ENCODE peak calls at places on chromosome 1, in four cellular contexts. P is astrocyte, G is breast epithelium, C is thoracic aorta. X is an unnamed sample. For H3K27me3, the result is how much of the 10 kb centered on the place peaks cover.

GRCh38 chr1:19605884-19606442 is 38.1 kb upstream of the NBL1 start:
- DNase-seq in P (no peak), G (no peak), C (no peak), X (no peak)

GRCh38 chr1:65148548-65149390 is 766 bp downstream of the AK4 start:
- DNase-seq in P (no peak), G (peak), C (no peak), X (peak)

GRCh38 chr1:66788231-66788939 is 12.7 kb downstream of the INSL5 start:
- DNase-seq in P (no peak), G (no peak), C (no peak), X (peak)

GRCh38 chr1:185017338-185017737 is 28.0 kb upstream of the RNF2 start:
- DNase-seq in P (peak), G (no peak), C (no peak), X (peak)

GRCh38 chr1:174156437-174156836 is 2.9 kb upstream of the RABGAP1L start:
- DNase-seq in P (no peak), G (no peak), C (no peak), X (no peak)

GRCh38 chr1:168170552-168171508 is 7.9 kb upstream of the TIPRL start:
- DNase-seq in P (no peak), G (no peak), C (no peak), X (no peak)

GRCh38 chr1:66521736-66522365 is 12.1 kb upstream of the SGIP1 start:
- DNase-seq in P (peak), G (no peak), C (no peak), X (peak)

GRCh38 chr1:1426496-1426960 is 5.5 kb upstream of the ANKRD65 start:
- DNase-seq in P (no peak), G (no peak), C (no peak), X (no peak)

GRCh38 chr1:26721669-26722355 is 26.0 kb downstream of the ARID1A start:
- DNase-seq in P (no peak), G (no peak), C (no peak), X (no peak)

GRCh38 chr1:18703041-18703621 is 72.5 kb downstream of the PAX7 start:
- DNase-seq in P (no peak), G (no peak), C (no peak), X (no peak)

GRCh38 chr1:64242895-64243756 is 39.7 kb downstream of the UBE2U start:
- DNase-seq in P (no peak), G (no peak), C (no peak), X (peak)

GRCh38 chr1:205376739-205377138 is 20.0 kb upstream of the KLHDC8A start:
- DNase-seq in P (no peak), G (no peak), C (no peak), X (no peak)

GRCh38 chr1:243254233-243254926 is 701 bp downstream of the CEP170 start:
- DNase-seq in P (peak), G (peak), C (peak), X (peak)

GRCh38 chr1:158930504-158930903 is 848 bp upstream of the PYHIN1 start:
- DNase-seq in P (no peak), G (no peak), C (no peak), X (no peak)

GRCh38 chr1:63843884-63844283 is 70.1 kb downstream of the ROR1 start:
- DNase-seq in P (no peak), G (no peak), C (no peak), X (no peak)

GRCh38 chr1:115258302-115258866 is 79.7 kb downstream of the NGF start:
- DNase-seq in P (peak), G (no peak), C (no peak), X (peak)

GRCh38 chr1:204092632-204093420 is 19.9 kb downstream of the SOX13 start:
- DNase-seq in P (no peak), G (no peak), C (no peak), X (no peak)

GRCh38 chr1:51559064-51559500 is 40.0 kb upstream of the EPS15 start:
- DNase-seq in P (no peak), G (no peak), C (no peak), X (peak)

GRCh38 chr1:92990828-92991227 is 29.6 kb upstream of the DIPK1A start:
- DNase-seq in P (no peak), G (no peak), C (no peak), X (no peak)

GRCh38 chr1:20184997-20185833 is 681 bp upstream of the UBXN10 start:
- DNase-seq in P (no peak), G (no peak), C (no peak), X (no peak)

GRCh38 chr1:65105596-65105995 is 42.4 kb upstream of the AK4 start:
- DNase-seq in P (no peak), G (no peak), C (no peak), X (peak)

GRCh38 chr1:232978827-232979226 is 28.4 kb downstream of the NTPCR start:
- DNase-seq in P (peak), G (no peak), C (no peak), X (no peak)

GRCh38 chr1:156493749-156494148 is 6.8 kb downstream of the MEF2D start:
- DNase-seq in P (no peak), G (no peak), C (no peak), X (no peak)

GRCh38 chr1:173986951-173987350 is 35.2 kb downstream of the RC3H1 start:
- DNase-seq in P (no peak), G (no peak), C (no peak), X (no peak)

GRCh38 chr1:201597551-201598230 is 58.8 kb downstream of the NAV1 start:
- DNase-seq in P (no peak), G (peak), C (no peak), X (no peak)

GRCh38 chr1:22760453-22760852 is 49.8 kb downstream of the EPHB2 start:
- DNase-seq in P (no peak), G (no peak), C (no peak), X (peak)

GRCh38 chr1:1399870-1400575 is 888 bp upstream of the CCNL2 start:
- DNase-seq in P (peak), G (no peak), C (no peak), X (no peak)

GRCh38 chr1:180270767-180271639 is 40.9 kb downstream of the LHX4 start:
- DNase-seq in P (peak), G (no peak), C (no peak), X (peak)

GRCh38 chr1:150256549-150257341 is 829 bp upstream of the CA14 start:
- DNase-seq in P (no peak), G (no peak), C (no peak), X (no peak)

GRCh38 chr1:221878134-221878533 is 136.2 kb upstream of the DUSP10 start:
- DNase-seq in P (peak), G (no peak), C (no peak), X (no peak)

GRCh38 chr1:210233216-210233494 is 559 bp downstream of the SERTAD4 start:
- DNase-seq in P (no peak), G (no peak), C (no peak), X (no peak)

GRCh38 chr1:48920741-48921330 is 144.1 kb upstream of the BEND5 start:
- DNase-seq in P (no peak), G (no peak), C (no peak), X (no peak)

GRCh38 chr1:65904681-65905083 is 112.0 kb downstream of the PDE4B start:
- DNase-seq in P (no peak), G (no peak), C (no peak), X (peak)

GRCh38 chr1:214615871-214616270 is 12.9 kb downstream of the CENPF start:
- DNase-seq in P (peak), G (no peak), C (no peak), X (no peak)

GRCh38 chr1:8015809-8016165 is 10.3 kb downstream of the ERRFI1 start:
- DNase-seq in P (no peak), G (no peak), C (no peak), X (no peak)

GRCh38 chr1:31790140-31790539 is 25.7 kb downstream of the SPOCD1 start:
- DNase-seq in P (no peak), G (no peak), C (no peak), X (no peak)
- H3K27ac ChIP-seq in P (no peak), G (no peak), C (no peak), X (no peak)

GRCh38 chr1:113248494-113248893 is 141.8 kb upstream of the MAGI3 start:
- DNase-seq in P (no peak), G (no peak), C (no peak), X (peak)
- H3K27me3 ChIP-seq in P (under half), G (under half), C (under half), X (under half)

DNA sequence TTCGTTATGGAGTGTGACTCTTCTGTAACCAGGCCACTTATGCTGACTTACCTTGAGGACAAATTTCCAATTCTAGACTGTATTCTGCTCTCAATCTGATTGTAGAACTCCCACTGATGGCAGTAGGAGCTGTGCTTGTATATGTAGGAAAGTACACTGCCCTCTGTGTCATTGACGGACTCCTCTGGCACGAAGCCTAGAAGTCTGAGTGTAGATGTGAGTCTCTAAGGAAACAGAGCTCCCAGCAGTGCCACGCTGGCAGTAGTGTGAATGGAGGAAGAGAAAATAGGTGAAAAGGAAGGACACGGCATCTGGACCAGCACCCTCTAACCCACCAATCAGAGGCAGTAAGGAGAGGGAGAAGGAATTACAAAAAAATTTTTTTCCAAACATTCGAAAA is 130.4 kb upstream of the ADGRL2 start:
- DNase-seq in P (peak), G (peak), C (peak), X (peak)
- H3K27ac ChIP-seq in P (peak), G (no peak), C (no peak), X (no peak)

DNA sequence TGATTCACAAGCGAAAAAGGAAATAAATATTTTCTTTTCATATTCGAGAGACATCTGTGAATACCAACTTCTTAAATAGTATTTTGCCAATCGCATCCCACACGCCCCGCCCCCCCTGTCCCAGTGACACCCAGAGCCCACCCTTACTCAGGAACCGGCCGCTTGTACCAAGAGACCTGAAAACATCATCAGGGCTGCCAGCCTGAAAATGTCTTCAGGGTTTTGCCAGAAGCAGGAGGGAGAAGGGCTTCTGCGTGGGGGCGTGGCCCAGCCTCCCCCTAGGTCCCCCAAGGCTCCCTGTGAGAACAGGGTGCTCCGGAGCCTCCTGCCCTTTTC is 126.4 kb downstream of the PRDM16 start:
- DNase-seq in P (no peak), G (no peak), C (peak), X (no peak)
- H3K27me3 ChIP-seq in P (under half), G (under half), C (under half), X (under half)

GRCh38 chr1:39378377-39378776 is 113.1 kb upstream of the BMP8A start:
- DNase-seq in P (no peak), G (peak), C (no peak), X (peak)
- H3K27ac ChIP-seq in P (no peak), G (peak), C (peak), X (no peak)